ENCODE peak calls at places on chromosomes 6 and 20, in five cellular contexts. U is psoas muscle, M is PC-3, O is thoracic aorta, C is Panc1. Y is an unnamed sample. For H3K27me3, the result is how much of the 10 kb centered on the place peaks cover.

GRCh38 chr20:50366270-50367103 is 143.7 kb upstream of the PTPN1 start:
- DNase-seq in U (no peak), M (peak), O (no peak), C (no peak), Y (no peak)

GRCh38 chr20:63833776-63834544 is 2.9 kb upstream of the ZBTB46 start:
- DNase-seq in U (no peak), M (no peak), O (no peak), C (no peak), Y (no peak)

GRCh38 chr6:105808571-105808970 is 277.6 kb upstream of the PRDM1 start:
- DNase-seq in U (no peak), M (no peak), O (no peak), C (no peak), Y (no peak)

GRCh38 chr6:134187751-134188150 is 130.2 kb downstream of the SGK1 start:
- DNase-seq in U (no peak), M (no peak), O (no peak), C (no peak), Y (no peak)

GRCh38 chr20:34045294-34045693 is 51.6 kb downstream of the RALY start:
- DNase-seq in U (peak), M (no peak), O (peak), C (no peak), Y (no peak)

GRCh38 chr20:24955045-24955444 is 6.0 kb downstream of the CST7 start:
- DNase-seq in U (no peak), M (no peak), O (no peak), C (no peak), Y (no peak)

GRCh38 chr6:146968041-146968760 is 236.0 kb upstream of the STXBP5 start:
- DNase-seq in U (no peak), M (peak), O (no peak), C (peak), Y (no peak)

GRCh38 chr6:137494967-137495595 is 887 bp upstream of the OLIG3 start:
- DNase-seq in U (no peak), M (no peak), O (no peak), C (no peak), Y (no peak)

GRCh38 chr20:51860015-51860882 is 57.9 kb upstream of the SALL4 start:
- DNase-seq in U (no peak), M (peak), O (no peak), C (no peak), Y (no peak)

GRCh38 chr20:50111120-50111828 is 1.7 kb downstream of the UBE2V1 start:
- DNase-seq in U (no peak), M (peak), O (no peak), C (no peak), Y (no peak)

GRCh38 chr20:49608752-49609670 is 41.1 kb upstream of the PTGIS start:
- DNase-seq in U (peak), M (peak), O (no peak), C (peak), Y (no peak)

GRCh38 chr6:51644426-51644825 is 443.0 kb downstream of the PKHD1 start:
- DNase-seq in U (no peak), M (peak), O (no peak), C (no peak), Y (no peak)

GRCh38 chr20:49112596-49113274 is 66.6 kb downstream of the CSE1L start:
- DNase-seq in U (no peak), M (no peak), O (no peak), C (no peak), Y (no peak)

GRCh38 chr20:11907621-11908020 is 10.1 kb upstream of the BTBD3 start:
- DNase-seq in U (no peak), M (no peak), O (no peak), C (no peak), Y (no peak)

GRCh38 chr20:24769878-24770627 is 179.0 kb upstream of the CST7 start:
- DNase-seq in U (no peak), M (no peak), O (no peak), C (no peak), Y (no peak)

GRCh38 chr6:32940656-32941411 is at the start of gene HLA-DMB:
- DNase-seq in U (no peak), M (peak), O (no peak), C (peak), Y (no peak)

GRCh38 chr20:7358670-7359069 is 581.6 kb downstream of the HAO1 start:
- DNase-seq in U (no peak), M (no peak), O (no peak), C (no peak), Y (no peak)

GRCh38 chr6:75930954-75931689 is 141.3 kb downstream of the IMPG1 start:
- DNase-seq in U (no peak), M (no peak), O (no peak), C (no peak), Y (no peak)

GRCh38 chr6:75933387-75933975 is 139.0 kb downstream of the IMPG1 start:
- DNase-seq in U (no peak), M (no peak), O (no peak), C (no peak), Y (no peak)

GRCh38 chr6:75935473-75935793 is 137.0 kb downstream of the IMPG1 start:
- DNase-seq in U (no peak), M (no peak), O (no peak), C (no peak), Y (no peak)

GRCh38 chr6:75934643-75935472 is 137.6 kb downstream of the IMPG1 start:
- DNase-seq in U (no peak), M (peak), O (no peak), C (peak), Y (no peak)

GRCh38 chr6:75932067-75932466 is 140.4 kb downstream of the IMPG1 start:
- DNase-seq in U (no peak), M (peak), O (no peak), C (no peak), Y (no peak)
- TF ChIP-seq CTCF in U (no peak), M (peak), O (no peak), C (peak), Y (no peak)

GRCh38 chr6:26501482-26501986 is 1.4 kb downstream of the BTN1A1 start:
- DNase-seq in U (peak), M (no peak), O (peak), C (no peak), Y (no peak)
- H3K27me3 ChIP-seq in U (under half), M (under half), O (under half), C (under half), Y (under half)

DNA sequence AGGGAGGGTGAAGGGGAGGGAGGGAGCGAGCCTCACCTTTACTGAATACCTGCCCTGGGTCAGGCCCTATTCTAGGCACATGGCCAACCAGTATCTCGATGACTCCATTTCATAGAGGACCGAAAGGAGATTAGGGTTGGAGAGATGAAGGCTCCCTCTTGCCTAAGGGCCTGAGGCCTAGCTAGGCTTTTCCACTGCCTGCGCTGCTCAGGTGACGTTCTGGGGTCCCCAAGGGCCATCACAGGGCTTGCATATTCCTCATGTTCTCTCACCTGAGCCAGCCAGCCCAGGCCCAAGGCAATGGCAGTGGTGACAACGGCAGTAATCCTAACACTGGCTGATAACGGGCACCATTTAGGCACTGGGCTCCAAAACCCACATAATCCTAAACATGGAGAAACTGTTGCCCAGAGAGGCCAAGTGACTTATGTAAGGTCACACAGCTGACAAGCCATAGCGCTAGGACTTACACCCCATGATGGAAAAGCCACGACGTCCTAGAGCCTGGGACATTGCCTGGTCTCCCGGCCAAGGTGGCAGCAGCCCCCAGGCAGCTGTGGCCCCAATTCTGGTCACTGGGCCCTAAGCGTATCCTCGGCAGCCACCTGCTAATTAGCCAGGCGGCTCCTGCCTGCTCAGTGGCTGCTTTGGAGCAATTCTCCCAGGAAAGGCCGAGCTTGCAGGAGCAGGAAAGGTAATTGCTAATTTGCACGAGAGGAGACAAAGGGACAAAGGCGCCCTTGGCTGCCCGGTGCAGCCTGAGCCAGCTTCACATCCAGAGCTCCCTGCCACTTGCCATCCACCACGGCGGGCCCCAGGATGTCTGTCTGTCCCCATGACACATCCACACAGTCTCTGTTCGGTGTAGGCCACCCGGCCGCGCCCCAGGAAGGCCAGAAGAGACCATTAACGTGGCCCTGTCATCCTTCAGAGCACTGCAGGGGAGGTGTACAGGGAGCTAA is 21.5 kb downstream of the NOL4L start:
- DNase-seq in U (no peak), M (no peak), O (no peak), C (no peak), Y (no peak)
- H3K27ac ChIP-seq in U (no peak), M (no peak), O (no peak), C (no peak), Y (no peak)

GRCh38 chr6:143529095-143529494 is 17.6 kb upstream of the FUCA2 start:
- DNase-seq in U (no peak), M (peak), O (no peak), C (no peak), Y (no peak)
- TF ChIP-seq CTCF in U (no peak), M (peak), O (no peak), C (peak), Y (no peak)

GRCh38 chr6:27297857-27298730 is 14.0 kb downstream of the POM121L2 start:
- DNase-seq in U (no peak), M (peak), O (no peak), C (peak), Y (no peak)
- H3K27me3 ChIP-seq in U (under half), M (under half), O (under half), C (under half), Y (half or more)

DNA sequence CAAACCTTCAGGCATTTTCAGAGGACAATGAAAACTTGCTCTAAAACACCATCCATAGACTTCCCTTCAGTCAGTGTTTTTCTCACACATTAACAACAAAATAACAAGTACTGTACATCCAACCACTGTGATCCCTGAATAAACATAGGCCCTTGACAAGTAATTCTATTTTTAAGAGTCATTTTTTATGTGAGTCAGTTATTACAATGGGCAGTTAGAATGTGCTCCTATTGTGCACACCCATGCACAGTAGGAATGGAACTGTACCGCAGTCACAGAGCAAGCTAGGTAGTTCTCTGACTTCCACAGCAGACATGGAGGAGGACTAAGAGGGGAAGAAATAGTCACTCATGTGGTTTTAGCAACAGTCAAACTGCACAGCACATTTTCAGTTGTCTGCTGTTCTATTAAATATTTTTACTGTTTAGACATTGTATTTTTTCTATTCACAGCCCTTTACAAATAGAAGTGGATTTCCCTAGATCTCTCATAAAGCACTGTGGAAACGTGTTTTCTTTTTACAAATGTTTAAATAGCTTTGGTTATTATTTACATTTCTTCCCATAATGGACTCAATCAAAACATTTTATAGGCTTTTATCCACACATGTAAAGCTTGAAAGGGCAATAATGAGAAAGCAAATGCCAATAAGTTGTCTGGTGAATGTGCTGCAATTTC is 100.4 kb downstream of the JAG1 start:
- DNase-seq in U (no peak), M (peak), O (no peak), C (no peak), Y (no peak)
- H3K27ac ChIP-seq in U (no peak), M (peak), O (peak), C (no peak), Y (peak)

DNA sequence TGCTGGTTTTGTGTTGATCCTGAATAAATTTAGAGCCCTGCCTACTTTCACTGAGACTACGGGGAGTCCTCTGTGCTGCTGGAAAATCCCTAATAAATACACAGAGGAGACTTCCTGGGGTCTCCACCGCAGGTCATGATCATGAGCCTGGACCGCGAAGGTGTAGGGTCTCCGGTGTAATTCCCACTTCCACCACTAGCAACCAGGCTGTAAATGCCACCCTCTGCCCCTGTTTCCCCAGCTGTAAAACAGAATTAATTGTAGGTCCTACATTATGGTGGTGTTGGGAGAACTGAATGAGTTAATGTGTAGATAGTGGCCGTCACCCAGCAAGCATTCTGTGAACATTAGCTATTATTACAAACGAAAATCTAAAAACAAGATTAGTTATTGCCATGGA is 191.6 kb upstream of the THBS2 start:
- DNase-seq in U (no peak), M (no peak), O (no peak), C (no peak), Y (no peak)
- TF ChIP-seq CTCF in U (no peak), M (no peak), O (no peak), C (peak), Y (no peak)

GRCh38 chr6:116763048-116763447 is 2.5 kb downstream of the FAM162B start:
- DNase-seq in U (no peak), M (no peak), O (no peak), C (no peak), Y (no peak)

GRCh38 chr6:116764961-116765841 is at the start of gene FAM162B:
- DNase-seq in U (peak), M (no peak), O (no peak), C (no peak), Y (no peak)

GRCh38 chr6:116764557-116764960 is 960 bp downstream of the FAM162B start:
- DNase-seq in U (peak), M (no peak), O (no peak), C (no peak), Y (no peak)

GRCh38 chr6:116762235-116762634 is 3.3 kb downstream of the FAM162B start:
- DNase-seq in U (no peak), M (no peak), O (no peak), C (no peak), Y (no peak)

GRCh38 chr6:116763871-116764270 is 1.6 kb downstream of the FAM162B start:
- DNase-seq in U (no peak), M (no peak), O (no peak), C (no peak), Y (no peak)
- H3K27me3 ChIP-seq in U (under half), M (under half), O (under half), C (under half), Y (under half)

DNA sequence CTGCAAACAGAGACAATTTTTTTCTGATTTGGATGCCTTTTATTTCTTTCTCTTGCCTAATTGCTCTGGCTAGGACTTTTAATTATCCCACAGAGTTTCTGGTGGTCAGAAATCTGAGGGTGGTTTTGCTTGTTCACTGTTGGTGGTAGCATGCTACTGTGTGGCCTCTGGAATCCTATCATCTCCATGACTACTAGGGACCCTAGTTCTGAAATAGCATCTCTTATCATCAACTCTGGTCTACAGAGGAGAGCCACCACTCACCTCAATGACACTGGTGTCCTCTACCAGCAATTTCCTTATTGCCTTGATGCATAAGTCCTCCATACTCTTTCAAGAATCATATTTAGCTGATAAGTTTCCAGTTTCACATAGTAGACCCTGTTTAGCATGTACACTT is 27.5 kb upstream of the STX11 start:
- DNase-seq in U (no peak), M (no peak), O (no peak), C (no peak), Y (no peak)
- H3K27ac ChIP-seq in U (no peak), M (no peak), O (no peak), C (no peak), Y (no peak)

Y was measured in esophagus squamous epithelium.